ENCODE peak calls at places on chromosomes 4 and X, in seven cellular contexts. One of them, this sample, is unnamed.

GRCh38 chr4:71303850-71304249 is 35.0 kb upstream of the SLC4A4 start:
- DNase-seq in endothelial cell of umbilical vein: no peak
- DNase-seq in HepG2: no peak
- DNase-seq in transverse colon: no peak
- DNase-seq in HCT116: no peak
- DNase-seq in SK-N-SH: no peak
- DNase-seq in stomach: no peak
- DNase-seq in this sample: no peak

GRCh38 chrX:13091111-13091765 is 46.8 kb upstream of the FAM9C start:
- DNase-seq in HepG2: no peak
- DNase-seq in SK-N-SH: no peak
- DNase-seq in stomach: no peak
- DNase-seq in endothelial cell of umbilical vein: no peak
- DNase-seq in transverse colon: no peak
- DNase-seq in HCT116: no peak
- DNase-seq in this sample: no peak

GRCh38 chr4:182062936-182063335 is 180.3 kb upstream of the TENM3 start:
- DNase-seq in HepG2: no peak
- DNase-seq in HCT116: no peak
- DNase-seq in SK-N-SH: no peak
- DNase-seq in stomach: no peak
- DNase-seq in transverse colon: no peak
- DNase-seq in endothelial cell of umbilical vein: no peak
- DNase-seq in this sample: no peak

GRCh38 chr4:160370046-160370445 is 1267.2 kb downstream of the RAPGEF2 start:
- DNase-seq in HCT116: no peak
- DNase-seq in stomach: no peak
- DNase-seq in transverse colon: no peak
- DNase-seq in HepG2: no peak
- DNase-seq in endothelial cell of umbilical vein: no peak
- DNase-seq in SK-N-SH: no peak
- DNase-seq in this sample: no peak

GRCh38 chrX:151393514-151393913 is 3.5 kb upstream of the VMA21 start:
- DNase-seq in HepG2: no peak
- DNase-seq in stomach: no peak
- DNase-seq in transverse colon: no peak
- DNase-seq in SK-N-SH: no peak
- DNase-seq in HCT116: no peak
- DNase-seq in endothelial cell of umbilical vein: no peak
- DNase-seq in this sample: no peak

GRCh38 chr4:153748378-153748777 is 11.4 kb downstream of the RNF175 start:
- DNase-seq in stomach: no peak
- DNase-seq in SK-N-SH: peak
- DNase-seq in transverse colon: no peak
- DNase-seq in HepG2: no peak
- DNase-seq in HCT116: no peak
- DNase-seq in endothelial cell of umbilical vein: no peak
- DNase-seq in this sample: no peak

GRCh38 chr4:138062929-138063328 is 179.2 kb downstream of the SLC7A11 start:
- DNase-seq in stomach: no peak
- DNase-seq in HCT116: no peak
- DNase-seq in endothelial cell of umbilical vein: peak
- DNase-seq in SK-N-SH: no peak
- DNase-seq in transverse colon: no peak
- DNase-seq in HepG2: no peak
- DNase-seq in this sample: no peak

GRCh38 chr4:6689506-6689960 is 4.1 kb upstream of the S100P start:
- DNase-seq in HCT116: no peak
- DNase-seq in stomach: peak
- DNase-seq in SK-N-SH: no peak
- DNase-seq in HepG2: peak
- DNase-seq in endothelial cell of umbilical vein: no peak
- DNase-seq in transverse colon: peak
- DNase-seq in this sample: no peak

GRCh38 chrX:88135735-88136134 is 611.3 kb upstream of the CPXCR1 start:
- DNase-seq in HepG2: peak
- DNase-seq in HCT116: no peak
- DNase-seq in stomach: no peak
- DNase-seq in transverse colon: no peak
- DNase-seq in endothelial cell of umbilical vein: peak
- DNase-seq in SK-N-SH: no peak
- DNase-seq in this sample: no peak

GRCh38 chr4:52263612-52264011 is 212.5 kb downstream of the SPATA18 start:
- DNase-seq in stomach: no peak
- DNase-seq in SK-N-SH: no peak
- DNase-seq in HCT116: no peak
- DNase-seq in endothelial cell of umbilical vein: no peak
- DNase-seq in HepG2: no peak
- DNase-seq in transverse colon: no peak
- DNase-seq in this sample: no peak

GRCh38 chr4:189547537-189547936 is 393.1 kb upstream of the FRG1 start:
- DNase-seq in HCT116: no peak
- DNase-seq in HepG2: no peak
- DNase-seq in endothelial cell of umbilical vein: no peak
- DNase-seq in transverse colon: no peak
- DNase-seq in stomach: no peak
- DNase-seq in SK-N-SH: no peak
- DNase-seq in this sample: no peak

GRCh38 chrX:34275710-34276109 is 143.6 kb upstream of the FAM47A start:
- DNase-seq in stomach: no peak
- DNase-seq in transverse colon: no peak
- DNase-seq in SK-N-SH: no peak
- DNase-seq in HepG2: no peak
- DNase-seq in endothelial cell of umbilical vein: peak
- DNase-seq in HCT116: no peak
- DNase-seq in this sample: no peak

GRCh38 chr4:138724530-138724929 is 291.1 kb upstream of the NOCT start:
- DNase-seq in transverse colon: no peak
- DNase-seq in HepG2: no peak
- DNase-seq in HCT116: no peak
- DNase-seq in stomach: no peak
- DNase-seq in endothelial cell of umbilical vein: no peak
- DNase-seq in SK-N-SH: no peak
- DNase-seq in this sample: no peak

GRCh38 chr4:41835321-41835995 is 86.9 kb upstream of the PHOX2B start:
- DNase-seq in HepG2: no peak
- DNase-seq in stomach: no peak
- DNase-seq in SK-N-SH: peak
- DNase-seq in endothelial cell of umbilical vein: no peak
- DNase-seq in transverse colon: no peak
- DNase-seq in HCT116: no peak
- DNase-seq in this sample: no peak

GRCh38 chr4:86033171-86033570 is 326.7 kb downstream of the MAPK10 start:
- DNase-seq in HCT116: no peak
- DNase-seq in SK-N-SH: no peak
- DNase-seq in transverse colon: peak
- DNase-seq in stomach: peak
- DNase-seq in HepG2: no peak
- DNase-seq in endothelial cell of umbilical vein: peak
- DNase-seq in this sample: peak

GRCh38 chr4:130747842-130748241 is 1651.9 kb downstream of the C4orf33 start:
- DNase-seq in stomach: no peak
- DNase-seq in endothelial cell of umbilical vein: no peak
- DNase-seq in transverse colon: no peak
- DNase-seq in SK-N-SH: no peak
- DNase-seq in HepG2: no peak
- DNase-seq in HCT116: peak
- DNase-seq in this sample: no peak

GRCh38 chr4:185290656-185291055 is 81.3 kb downstream of the SNX25 start:
- DNase-seq in HCT116: no peak
- DNase-seq in endothelial cell of umbilical vein: no peak
- DNase-seq in stomach: no peak
- DNase-seq in SK-N-SH: no peak
- DNase-seq in transverse colon: no peak
- DNase-seq in HepG2: no peak
- DNase-seq in this sample: no peak

GRCh38 chrX:13888284-13888683 is 71.4 kb upstream of the GPM6B start:
- DNase-seq in stomach: no peak
- DNase-seq in endothelial cell of umbilical vein: no peak
- DNase-seq in HCT116: no peak
- DNase-seq in SK-N-SH: no peak
- DNase-seq in transverse colon: no peak
- DNase-seq in HepG2: no peak
- DNase-seq in this sample: no peak

GRCh38 chrX:155886409-155886808 is 5.3 kb downstream of the VAMP7 start:
- DNase-seq in endothelial cell of umbilical vein: no peak
- DNase-seq in stomach: no peak
- DNase-seq in HCT116: no peak
- DNase-seq in SK-N-SH: no peak
- DNase-seq in HepG2: no peak
- DNase-seq in transverse colon: no peak
- DNase-seq in this sample: no peak

GRCh38 chr4:102734591-102735385 is 26.0 kb downstream of the MANBA start:
- DNase-seq in endothelial cell of umbilical vein: no peak
- DNase-seq in SK-N-SH: no peak
- DNase-seq in HepG2: peak
- DNase-seq in stomach: peak
- DNase-seq in HCT116: no peak
- DNase-seq in transverse colon: no peak
- DNase-seq in this sample: no peak

GRCh38 chr4:8403173-8403753 is 37.3 kb downstream of the ACOX3 start:
- DNase-seq in transverse colon: peak
- DNase-seq in SK-N-SH: peak
- DNase-seq in stomach: peak
- DNase-seq in HCT116: peak
- DNase-seq in endothelial cell of umbilical vein: peak
- DNase-seq in HepG2: peak
- DNase-seq in this sample: peak

GRCh38 chr4:105765690-105766407 is 57.3 kb downstream of the GSTCD start:
- DNase-seq in endothelial cell of umbilical vein: peak
- DNase-seq in HCT116: peak
- DNase-seq in transverse colon: no peak
- DNase-seq in HepG2: peak
- DNase-seq in stomach: no peak
- DNase-seq in SK-N-SH: no peak
- DNase-seq in this sample: no peak

GRCh38 chr4:70703695-70704332 is 15.5 kb downstream of the UTP3 start:
- DNase-seq in endothelial cell of umbilical vein: peak
- DNase-seq in stomach: no peak
- DNase-seq in HepG2: no peak
- DNase-seq in SK-N-SH: no peak
- DNase-seq in HCT116: no peak
- DNase-seq in transverse colon: peak
- DNase-seq in this sample: no peak

GRCh38 chrX:124641737-124642491 is 295.6 kb downstream of the SH2D1A start:
- DNase-seq in HCT116: no peak
- DNase-seq in transverse colon: no peak
- DNase-seq in endothelial cell of umbilical vein: no peak
- DNase-seq in HepG2: no peak
- DNase-seq in stomach: no peak
- DNase-seq in SK-N-SH: no peak
- DNase-seq in this sample: no peak

GRCh38 chr4:168585168-168586091 is 88.6 kb downstream of the PALLD start:
- DNase-seq in SK-N-SH: peak
- DNase-seq in endothelial cell of umbilical vein: peak
- DNase-seq in stomach: peak
- DNase-seq in HepG2: peak
- DNase-seq in HCT116: peak
- DNase-seq in transverse colon: peak
- DNase-seq in this sample: peak
- TF ChIP-seq POLR2AphosphoS5 in SK-N-SH: no peak
- TF ChIP-seq POLR2AphosphoS5 in endothelial cell of umbilical vein: no peak
- TF ChIP-seq POLR2AphosphoS5 in stomach: peak
- TF ChIP-seq POLR2AphosphoS5 in HepG2: no peak
- TF ChIP-seq POLR2AphosphoS5 in HCT116: no peak
- TF ChIP-seq POLR2AphosphoS5 in transverse colon: no peak
- TF ChIP-seq POLR2AphosphoS5 in this sample: peak

GRCh38 chr4:140019619-140020367 is 134.2 kb downstream of the MAML3 start:
- DNase-seq in HCT116: no peak
- DNase-seq in transverse colon: no peak
- DNase-seq in endothelial cell of umbilical vein: no peak
- DNase-seq in stomach: no peak
- DNase-seq in HepG2: peak
- DNase-seq in SK-N-SH: no peak
- DNase-seq in this sample: no peak
- H3K27ac ChIP-seq in HCT116: no peak
- H3K27ac ChIP-seq in transverse colon: peak
- H3K27ac ChIP-seq in endothelial cell of umbilical vein: no peak
- H3K27ac ChIP-seq in stomach: peak
- H3K27ac ChIP-seq in HepG2: peak
- H3K27ac ChIP-seq in SK-N-SH: peak
- H3K27ac ChIP-seq in this sample: peak

DNA sequence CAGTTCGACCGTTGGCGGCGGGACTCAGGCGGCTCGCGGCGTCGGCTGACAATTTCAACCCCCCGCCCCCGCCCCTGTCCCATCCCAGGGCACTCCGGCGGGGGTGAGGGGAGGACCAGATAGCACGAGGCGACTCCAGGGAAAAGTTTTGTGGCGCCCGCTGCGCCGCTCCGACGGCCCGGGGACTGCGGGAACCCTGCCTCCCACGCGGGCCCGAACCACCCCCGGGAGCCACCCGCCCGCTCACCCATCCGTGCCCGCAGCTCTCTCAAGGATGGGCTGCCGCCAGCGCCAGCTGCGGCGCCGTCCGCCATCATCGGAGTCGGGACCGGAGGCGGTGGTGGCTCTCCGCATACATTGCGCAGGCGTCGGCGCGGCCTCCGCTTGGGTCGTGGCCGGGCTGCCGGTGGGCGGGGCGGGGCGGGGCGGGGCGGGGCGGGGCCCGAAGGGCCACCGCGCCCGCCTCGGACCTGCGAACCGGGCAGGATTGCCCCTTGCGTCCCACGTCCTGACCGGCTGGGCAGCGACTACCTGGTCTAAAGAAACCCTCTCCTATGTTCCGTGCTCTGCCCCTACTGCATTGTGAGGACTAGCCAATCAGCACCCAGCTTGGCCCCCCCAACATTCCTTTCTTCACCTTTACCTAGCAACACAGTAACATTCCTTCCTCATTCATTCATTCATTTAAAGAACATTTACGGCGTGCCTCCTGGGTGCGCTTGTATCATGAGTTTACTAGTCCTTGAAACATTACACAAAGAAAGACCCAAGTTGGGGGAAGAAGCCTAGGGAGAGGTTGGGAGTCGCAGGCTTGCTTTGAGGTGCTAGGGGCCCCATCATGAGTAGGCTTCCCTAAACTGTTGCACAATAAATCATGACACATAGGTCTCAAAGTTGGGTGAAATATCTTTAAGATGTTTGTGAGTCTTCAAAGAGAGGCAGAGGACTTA is at the start of gene MAP7D3:
- DNase-seq in HCT116: peak
- DNase-seq in transverse colon: peak
- DNase-seq in stomach: peak
- DNase-seq in SK-N-SH: peak
- DNase-seq in HepG2: no peak
- DNase-seq in endothelial cell of umbilical vein: peak
- DNase-seq in this sample: peak
- TF ChIP-seq POLR2AphosphoS5 in HCT116: peak
- TF ChIP-seq POLR2AphosphoS5 in transverse colon: peak
- TF ChIP-seq POLR2AphosphoS5 in stomach: peak
- TF ChIP-seq POLR2AphosphoS5 in SK-N-SH: peak
- TF ChIP-seq POLR2AphosphoS5 in HepG2: no peak
- TF ChIP-seq POLR2AphosphoS5 in endothelial cell of umbilical vein: no peak
- TF ChIP-seq POLR2AphosphoS5 in this sample: peak

DNA sequence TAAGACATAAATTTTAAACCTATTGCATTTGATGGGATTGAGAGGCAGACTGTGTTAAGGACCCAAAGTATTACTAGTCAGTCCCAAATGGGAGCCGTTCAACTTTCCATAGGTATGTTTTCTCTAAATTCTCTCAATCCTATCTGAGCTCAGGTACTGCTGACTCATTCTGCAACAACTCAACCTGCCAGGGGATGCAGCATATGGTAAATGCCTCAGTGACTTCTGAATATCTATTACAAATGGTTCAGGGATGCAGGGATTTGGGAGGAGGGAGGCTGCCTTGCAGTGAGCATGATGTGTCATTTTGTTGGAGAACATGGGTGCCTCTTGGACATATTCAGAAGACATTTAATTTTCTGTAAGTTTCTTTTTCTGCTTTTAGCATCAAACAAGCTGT is 97.3 kb downstream of the HDAC8 start:
- DNase-seq in stomach: no peak
- DNase-seq in HCT116: no peak
- DNase-seq in HepG2: no peak
- DNase-seq in transverse colon: no peak
- DNase-seq in SK-N-SH: no peak
- DNase-seq in endothelial cell of umbilical vein: no peak
- DNase-seq in this sample: no peak
- H3K27ac ChIP-seq in stomach: no peak
- H3K27ac ChIP-seq in HCT116: no peak
- H3K27ac ChIP-seq in HepG2: no peak
- H3K27ac ChIP-seq in transverse colon: no peak
- H3K27ac ChIP-seq in SK-N-SH: no peak
- H3K27ac ChIP-seq in endothelial cell of umbilical vein: no peak
- H3K27ac ChIP-seq in this sample: no peak